ENCODE peak calls at places on chromosomes 6 and 20, in four cellular contexts. J is HepG2, Q is K562, M is GM12878. V is an unnamed sample.
A peak's percentile ranks its signal among the peaks of the same experiment; 100 is the strongest.

GRCh38 chr6:38185244-38185643 is 365.7 kb downstream of the ZFAND3 start:
- DNase-seq in Q (no peak), J (no peak), M (no peak), V (peak; percentile 3)

GRCh38 chr6:87210979-87211378 is 55.6 kb downstream of the ZNF292 start:
- DNase-seq in M (peak; percentile 49), Q (no peak), J (no peak), V (no peak)

GRCh38 chr6:159169557-159170332 is 545 bp downstream of the FNDC1 start:
- DNase-seq in Q (no peak), M (no peak), J (no peak), V (peak; percentile 64)

GRCh38 chr6:152981989-152982767 is 663 bp downstream of the FBXO5 start:
- DNase-seq in Q (peak; percentile 62), J (no peak), M (no peak), V (no peak)

GRCh38 chr20:63686492-63687321 is 9.7 kb upstream of the TNFRSF6B start:
- DNase-seq in Q (peak; percentile 48), M (no peak), J (no peak), V (no peak)

GRCh38 chr20:37354210-37355195 is 8.6 kb downstream of the SRC start:
- DNase-seq in M (no peak), Q (no peak), J (no peak), V (no peak)

GRCh38 chr6:101605874-101606273 is 212.4 kb downstream of the GRIK2 start:
- DNase-seq in J (no peak), Q (no peak), M (peak; percentile 3), V (no peak)

GRCh38 chr20:37295595-37295994 is 6.1 kb downstream of the MANBAL start:
- DNase-seq in J (no peak), Q (no peak), M (no peak), V (no peak)

GRCh38 chr20:35952480-35953410 is 1.6 kb downstream of the SCAND1 start:
- DNase-seq in Q (peak; percentile 48), J (peak; percentile 66), M (no peak), V (no peak)

GRCh38 chr6:147204060-147204785 is at the start of gene STXBP5:
- DNase-seq in J (peak; percentile 22), M (no peak), Q (peak; percentile 60), V (peak; percentile 45)

GRCh38 chr6:110255356-110255755 is 75.1 kb downstream of the CDC40 start:
- DNase-seq in Q (no peak), J (no peak), M (no peak), V (peak; percentile 63)

GRCh38 chr6:70166088-70166958 is 136.6 kb downstream of the COL9A1 start:
- DNase-seq in Q (peak; percentile 76), M (no peak), J (peak; percentile 8), V (peak; percentile 74)

GRCh38 chr6:41021832-41022231 is 17.2 kb downstream of the UNC5CL start:
- DNase-seq in J (peak; percentile 71), M (no peak), Q (no peak), V (peak; percentile 29)

GRCh38 chr20:31857861-31858835 is 12.2 kb downstream of the DUSP15 start:
- DNase-seq in M (no peak), J (no peak), Q (no peak), V (peak; percentile 8)

GRCh38 chr20:21089421-21089820 is 16.7 kb downstream of the LINC00237 start:
- DNase-seq in Q (no peak), J (peak; percentile 63), M (no peak), V (no peak)

GRCh38 chr6:159762681-159763293 is 942 bp downstream of the ACAT2 start:
- DNase-seq in Q (peak; percentile 25), M (no peak), J (peak; percentile 74), V (no peak)

GRCh38 chr6:131290955-131291354 is 155.7 kb downstream of the AKAP7 start:
- DNase-seq in M (no peak), J (no peak), Q (no peak), V (no peak)

GRCh38 chr6:33882154-33882553 is 78.4 kb upstream of the MLN start:
- DNase-seq in M (no peak), J (no peak), Q (no peak), V (no peak)

GRCh38 chr6:87766211-87766610 is 64.2 kb upstream of the AKIRIN2 start:
- DNase-seq in J (peak; percentile 37), M (no peak), Q (no peak), V (no peak)

GRCh38 chr20:50192364-50193168 is 1.9 kb downstream of the CEBPB start:
- DNase-seq in Q (peak; percentile 84), J (peak; percentile 92), M (peak; percentile 25), V (peak; percentile 73)

GRCh38 chr6:66179363-66179762 is 472.3 kb upstream of the EYS start:
- DNase-seq in M (no peak), J (no peak), Q (no peak), V (no peak)

GRCh38 chr6:160895562-160895961 is 96.0 kb upstream of the MAP3K4 start:
- DNase-seq in Q (no peak), J (no peak), M (no peak), V (no peak)

GRCh38 chr20:15241696-15242095 is 904.3 kb upstream of the FLRT3 start:
- DNase-seq in Q (no peak), M (no peak), J (no peak), V (no peak)

GRCh38 chr20:24948939-24949679 is at the start of gene CST7:
- DNase-seq in J (no peak), M (peak; percentile 12), Q (no peak), V (no peak)

GRCh38 chr20:5215592-5216304 is 88.9 kb downstream of the CDS2 start:
- DNase-seq in Q (no peak), J (no peak), M (no peak), V (no peak)

GRCh38 chr6:9484091-9484490 is 930.8 kb downstream of the TFAP2A start:
- DNase-seq in J (no peak), Q (no peak), M (no peak), V (no peak)

GRCh38 chr6:71473908-71474307 is 185.3 kb downstream of the OGFRL1 start:
- DNase-seq in J (no peak), M (no peak), Q (no peak), V (no peak)

GRCh38 chr6:81242634-81243033 is 509.8 kb downstream of the TENT5A start:
- DNase-seq in J (no peak), M (no peak), Q (no peak), V (no peak)

GRCh38 chr20:46215913-46216707 is 92.2 kb downstream of the CDH22 start:
- DNase-seq in J (peak; percentile 55), M (no peak), Q (peak; percentile 84), V (peak; percentile 63)

GRCh38 chr20:10280016-10280908 is 61.6 kb downstream of the SNAP25 start:
- DNase-seq in Q (no peak), J (no peak), M (no peak), V (no peak)

GRCh38 chr20:39631557-39631956 is 669.4 kb downstream of the DHX35 start:
- DNase-seq in M (no peak), J (no peak), Q (no peak), V (no peak)

GRCh38 chr6:111800468-111800760 is 72.8 kb downstream of the FYN start:
- DNase-seq in M (no peak), Q (no peak), J (no peak), V (no peak)

GRCh38 chr6:16414205-16414604 is 175.8 kb downstream of the GMPR start:
- DNase-seq in M (peak; percentile 60), J (no peak), Q (no peak), V (no peak)

GRCh38 chr6:7129360-7129759 is 21.6 kb downstream of the RREB1 start:
- DNase-seq in M (no peak), J (no peak), Q (no peak), V (no peak)

GRCh38 chr6:136225496-136225895 is 24.6 kb downstream of the MTFR2 start:
- DNase-seq in M (no peak), J (no peak), Q (no peak), V (no peak)

GRCh38 chr6:142700676-142701185 is 244.2 kb downstream of the HIVEP2 start:
- DNase-seq in Q (no peak), J (no peak), M (no peak), V (no peak)

GRCh38 chr6:72931325-72931903 is 293.9 kb downstream of the KHDC1L start:
- DNase-seq in Q (no peak), J (no peak), M (no peak), V (no peak)

GRCh38 chr6:46949662-46950280 is 28.0 kb upstream of the ADGRF5 start:
- DNase-seq in M (no peak), Q (no peak), J (no peak), V (no peak)

GRCh38 chr6:45116714-45117410 is 211.3 kb upstream of the RUNX2 start:
- DNase-seq in J (no peak), Q (no peak), M (no peak), V (no peak)
- TF ChIP-seq CREM in J (no peak), Q (no peak), M (no peak), V (no peak)

GRCh38 chr6:25558155-25558817 is 93.7 kb upstream of the SCGN start:
- DNase-seq in Q (no peak), M (no peak), J (no peak), V (no peak)
- TF ChIP-seq ETV6 in Q (no peak), M (no peak), J (no peak), V (no peak)

GRCh38 chr6:158042245-158042798 is 60.7 kb downstream of the SYNJ2 start:
- DNase-seq in Q (peak; percentile 70), J (peak; percentile 40), M (no peak), V (no peak)
- TF ChIP-seq NR2C2 in Q (peak; percentile 65), J (no peak), M (no peak), V (no peak)

DNA sequence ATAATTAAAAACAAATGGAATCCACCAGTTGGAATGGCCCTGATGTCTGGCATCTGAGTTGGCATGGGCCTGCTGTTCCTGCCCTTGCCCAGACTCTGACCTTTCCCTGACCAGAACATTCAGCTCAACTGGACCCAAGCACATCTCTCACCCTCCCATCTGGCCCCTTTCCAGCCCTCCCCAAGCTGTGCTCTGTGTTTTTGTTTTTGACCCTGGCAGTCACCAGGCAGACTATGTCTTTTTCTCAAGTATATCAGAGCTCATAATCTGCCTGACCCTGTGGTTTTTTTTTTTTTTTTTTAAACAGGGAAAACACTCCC is 117.6 kb downstream of the TRDN start:
- DNase-seq in J (no peak), Q (no peak), M (no peak), V (no peak)
- TF ChIP-seq CREM in J (no peak), Q (no peak), M (no peak), V (no peak)

DNA sequence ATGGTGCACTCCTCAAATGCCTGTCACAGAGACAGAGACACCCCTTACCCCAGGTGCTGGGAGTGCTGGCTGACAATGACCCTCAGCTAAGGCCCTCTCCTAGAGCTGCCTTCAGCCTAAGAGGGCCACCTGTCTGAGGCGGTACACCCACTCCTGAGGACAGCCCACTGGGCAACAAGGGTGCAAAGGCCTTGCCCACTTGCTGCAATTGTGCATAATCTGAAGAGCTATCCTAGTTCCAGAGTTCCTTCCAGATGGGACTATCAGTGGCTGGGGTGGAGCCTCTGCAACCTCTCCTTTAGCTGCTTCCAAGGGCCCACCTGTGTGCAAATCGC is 87.6 kb downstream of the PREX1 start:
- DNase-seq in Q (no peak), M (no peak), J (no peak), V (no peak)
- TF ChIP-seq ETV6 in Q (no peak), M (no peak), J (no peak), V (no peak)

GRCh38 chr6:169689247-169689646 is 12.6 kb downstream of the WDR27 start:
- DNase-seq in Q (no peak), M (no peak), J (no peak), V (no peak)
- TF ChIP-seq NR2C2 in Q (no peak), M (no peak), J (no peak), V (no peak)

V was measured in WTC11.